ENCODE peak calls at places on chromosomes 6 and 20, in six cellular contexts. S, U, B, H, T and X are unnamed samples.
A peak's percentile ranks its signal among the peaks of the same experiment; 100 is the strongest.

GRCh38 chr6:31336872-31337496 is 20.0 kb downstream of the HLA-B start:
- DNase-seq in T (no peak), S (no peak), H (no peak), U (no peak), B (no peak), X (no peak)

GRCh38 chr6:159929819-159930218 is 39.0 kb downstream of the MAS1 start:
- DNase-seq in B (no peak), U (no peak), H (no peak), T (peak; percentile 29), S (peak; percentile 20), X (peak; percentile 30)

GRCh38 chr6:54617730-54618129 is 228.8 kb upstream of the FAM83B start:
- DNase-seq in B (no peak), T (peak; percentile 32), U (no peak), S (no peak), H (no peak), X (peak; percentile 17)

GRCh38 chr6:14472964-14473363 is 355.4 kb downstream of the CD83 start:
- DNase-seq in H (no peak), S (no peak), T (no peak), U (no peak), B (no peak), X (no peak)

GRCh38 chr6:122459240-122459639 is 12.4 kb downstream of the SERINC1 start:
- DNase-seq in S (no peak), B (no peak), T (peak; percentile 35), H (no peak), U (no peak), X (no peak)

GRCh38 chr6:125793863-125794262 is 3.1 kb downstream of the NCOA7 start:
- DNase-seq in B (no peak), U (no peak), H (no peak), T (peak; percentile 28), S (no peak), X (peak; percentile 65)

GRCh38 chr20:32777177-32777956 is 15.2 kb downstream of the DNMT3B start:
- DNase-seq in S (no peak), H (no peak), B (no peak), T (no peak), U (no peak), X (no peak)

GRCh38 chr6:26342106-26342999 is 22.6 kb upstream of the BTN3A2 start:
- DNase-seq in B (no peak), S (no peak), U (no peak), H (no peak), T (no peak), X (no peak)

GRCh38 chr6:40492126-40492525 is 95.0 kb downstream of the LRFN2 start:
- DNase-seq in B (no peak), U (no peak), H (no peak), S (no peak), T (no peak), X (no peak)

GRCh38 chr20:58024241-58024721 is 204.2 kb downstream of the ANKRD60 start:
- DNase-seq in T (no peak), S (no peak), B (no peak), H (no peak), U (no peak), X (no peak)

GRCh38 chr6:41818271-41819054 is 31.0 kb downstream of the TOMM6 start:
- DNase-seq in T (no peak), U (no peak), S (no peak), B (no peak), H (no peak), X (peak; percentile 44)